ENCODE peak calls at places on chromosomes 3 and 15, in six cellular contexts. K, V, M, D, T and A are unnamed samples.

GRCh38 chr3:41169038-41169437 is 30.3 kb upstream of the CTNNB1 start:
- DNase-seq in K (no peak), V (no peak), M (no peak), D (no peak), T (no peak), A (no peak)

GRCh38 chr15:76994971-76995945 is at the start of gene PSTPIP1:
- DNase-seq in K (peak; percentile 28), V (no peak), M (peak; percentile 43), D (peak; percentile 30), T (no peak), A (no peak)

GRCh38 chr3:101998256-101998926 is 149.1 kb downstream of the NFKBIZ start:
- DNase-seq in K (no peak), V (no peak), M (no peak), D (no peak), T (no peak), A (no peak)

GRCh38 chr3:171770689-171771620 is 39.3 kb downstream of the PLD1 start:
- DNase-seq in K (no peak), V (no peak), M (peak; percentile 63), D (peak; percentile 73), T (peak; percentile 68), A (peak; percentile 67)

GRCh38 chr3:189590223-189590622 is 41.0 kb upstream of the TP63 start:
- DNase-seq in K (no peak), V (no peak), M (no peak), D (no peak), T (no peak), A (no peak)

GRCh38 chr3:42601898-42602581 is 1.6 kb downstream of the NKTR start:
- DNase-seq in K (no peak), V (no peak), M (no peak), D (no peak), T (peak; percentile 39), A (peak; percentile 50)

GRCh38 chr15:48358681-48359152 is 27.5 kb downstream of the DUT start:
- DNase-seq in K (no peak), V (no peak), M (no peak), D (no peak), T (no peak), A (no peak)

GRCh38 chr3:149479621-149480325 is 5.3 kb downstream of the TM4SF4 start:
- DNase-seq in K (no peak), V (no peak), M (no peak), D (no peak), T (no peak), A (no peak)

GRCh38 chr3:71130516-71131384 is 452.8 kb downstream of the FOXP1 start:
- DNase-seq in K (peak; percentile 40), V (no peak), M (peak; percentile 71), D (peak; percentile 76), T (peak; percentile 35), A (peak; percentile 65)

GRCh38 chr15:74674161-74674560 is 21.7 kb downstream of the EDC3 start:
- DNase-seq in K (no peak), V (no peak), M (no peak), D (no peak), T (no peak), A (no peak)

GRCh38 chr3:4509043-4509442 is 15.9 kb downstream of the ITPR1 start:
- DNase-seq in K (no peak), V (no peak), M (no peak), D (no peak), T (no peak), A (no peak)

GRCh38 chr3:27254896-27255295 is 114.3 kb downstream of the NEK10 start:
- DNase-seq in K (no peak), V (no peak), M (no peak), D (no peak), T (no peak), A (no peak)

GRCh38 chr15:83323296-83323711 is 38.8 kb upstream of the BNC1 start:
- DNase-seq in K (no peak), V (no peak), M (no peak), D (no peak), T (no peak), A (no peak)

GRCh38 chr3:195095035-195095703 is 175.8 kb downstream of the XXYLT1 start:
- DNase-seq in K (no peak), V (no peak), M (no peak), D (no peak), T (no peak), A (no peak)

GRCh38 chr3:33438284-33438668 is 1.9 kb downstream of the UBP1 start:
- DNase-seq in K (no peak), V (no peak), M (no peak), D (no peak), T (peak; percentile 19), A (peak; percentile 65)

GRCh38 chr3:127489357-127489756 is 101.2 kb downstream of the TPRA1 start:
- DNase-seq in K (no peak), V (no peak), M (no peak), D (no peak), T (no peak), A (no peak)

GRCh38 chr3:167740961-167741587 is 5.6 kb downstream of the SERPINI1 start:
- DNase-seq in K (no peak), V (no peak), M (no peak), D (no peak), T (peak; percentile 43), A (peak; percentile 75)

GRCh38 chr3:131794766-131795381 is 239.9 kb downstream of the CPNE4 start:
- DNase-seq in K (no peak), V (peak; percentile 27), M (no peak), D (no peak), T (peak; percentile 24), A (peak; percentile 85)

GRCh38 chr15:63083046-63083445 is 38.6 kb upstream of the LACTB start:
- DNase-seq in K (peak; percentile 77), V (no peak), M (no peak), D (no peak), T (no peak), A (no peak)

GRCh38 chr3:52851348-52851747 is 16.5 kb upstream of the MUSTN1 start:
- DNase-seq in K (no peak), V (peak; percentile 53), M (no peak), D (no peak), T (peak; percentile 58), A (peak; percentile 66)

GRCh38 chr3:48398701-48399386 is 26.8 kb downstream of the FBXW12 start:
- DNase-seq in K (no peak), V (no peak), M (no peak), D (no peak), T (no peak), A (no peak)

GRCh38 chr15:67051088-67051659 is 14.2 kb upstream of the SMAD3 start:
- DNase-seq in K (no peak), V (no peak), M (no peak), D (no peak), T (no peak), A (no peak)

GRCh38 chr15:67049351-67050044 is 15.9 kb upstream of the SMAD3 start:
- DNase-seq in K (no peak), V (no peak), M (no peak), D (no peak), T (peak; percentile 82), A (no peak)

GRCh38 chr15:67048281-67049279 is 16.8 kb upstream of the SMAD3 start:
- DNase-seq in K (peak; percentile 27), V (no peak), M (peak; percentile 92), D (peak; percentile 62), T (peak; percentile 97), A (peak; percentile 54)

GRCh38 chr15:67050062-67050461 is 15.3 kb upstream of the SMAD3 start:
- DNase-seq in K (no peak), V (no peak), M (no peak), D (no peak), T (no peak), A (no peak)

DNA sequence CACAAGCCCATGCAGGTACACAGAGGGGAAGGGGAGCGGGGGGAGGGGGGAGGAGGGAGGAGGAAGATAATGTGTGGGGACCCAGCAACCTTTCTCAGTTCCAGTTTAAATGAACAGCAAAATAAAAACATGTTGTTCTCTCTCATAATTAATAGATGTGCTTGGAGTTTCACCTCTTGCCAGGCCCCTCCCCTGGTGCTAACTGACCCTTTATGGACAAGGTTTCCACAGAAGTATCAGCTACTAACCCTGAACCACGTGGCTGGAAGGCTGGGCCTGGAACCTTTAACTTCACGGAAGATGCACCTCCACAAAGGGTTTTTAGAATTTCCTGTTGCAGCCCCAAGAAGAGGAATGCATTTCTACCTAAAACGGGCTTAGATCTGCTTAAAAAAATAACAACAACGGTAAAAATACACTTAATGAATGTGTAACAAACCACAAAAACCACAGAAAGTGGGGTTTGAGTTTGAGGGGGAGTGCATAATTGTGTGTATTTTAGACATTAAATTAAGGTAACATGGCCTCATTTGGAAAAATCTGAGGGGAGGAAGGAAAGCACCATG is 14.8 kb upstream of the SMAD3 start:
- DNase-seq in K (no peak), V (no peak), M (no peak), D (no peak), T (no peak), A (no peak)
- TF ChIP-seq POLR2A in K (no peak), V (no peak), M (no peak), D (no peak), T (no peak), A (no peak)

GRCh38 chr3:152095472-152095871 is 173.3 kb upstream of the MBNL1 start:
- DNase-seq in K (no peak), V (no peak), M (no peak), D (no peak), T (no peak), A (no peak)
- TF ChIP-seq POLR2A in K (no peak), V (no peak), M (no peak), D (no peak), T (no peak), A (no peak)

GRCh38 chr15:78006567-78007205 is 70.8 kb downstream of the TBC1D2B start:
- DNase-seq in K (no peak), V (no peak), M (peak; percentile 94), D (no peak), T (no peak), A (no peak)

GRCh38 chr15:78003539-78004008 is 73.9 kb downstream of the TBC1D2B start:
- DNase-seq in K (no peak), V (no peak), M (peak; percentile 65), D (no peak), T (no peak), A (no peak)

GRCh38 chr15:78004222-78004727 is 73.2 kb downstream of the TBC1D2B start:
- DNase-seq in K (no peak), V (no peak), M (no peak), D (no peak), T (no peak), A (no peak)

GRCh38 chr15:78002996-78003395 is 74.5 kb downstream of the TBC1D2B start:
- DNase-seq in K (no peak), V (no peak), M (no peak), D (no peak), T (no peak), A (no peak)

GRCh38 chr15:78004919-78005634 is 72.4 kb downstream of the TBC1D2B start:
- DNase-seq in K (peak; percentile 88), V (no peak), M (peak; percentile 84), D (peak; percentile 85), T (no peak), A (no peak)
- TF ChIP-seq POLR2A in K (no peak), V (no peak), M (no peak), D (no peak), T (no peak), A (no peak)

GRCh38 chr15:41870689-41871081 is 23.2 kb downstream of the SPTBN5 start:
- DNase-seq in K (no peak), V (no peak), M (no peak), D (no peak), T (no peak), A (no peak)
- TF ChIP-seq POLR2A in K (no peak), V (no peak), M (no peak), D (no peak), T (no peak), A (no peak)